ENCODE peak calls at places on chromosomes 11 and 22, in seven cellular contexts. One of them, this sample, is unnamed.
A peak's percentile ranks its signal among the peaks of the same experiment; 100 is the strongest.

GRCh38 chr22:46074771-46075551 is 75.4 kb upstream of the PPARA start:
- DNase-seq in GM12878: no peak
- DNase-seq in K562: no peak
- DNase-seq in A549: no peak
- DNase-seq in SK-N-SH: no peak
- DNase-seq in IMR-90: no peak
- DNase-seq in HepG2: no peak
- DNase-seq in this sample: no peak

GRCh38 chr22:17491090-17491489 is 72.2 kb upstream of the SLC25A18 start:
- DNase-seq in IMR-90: no peak
- DNase-seq in HepG2: no peak
- DNase-seq in K562: no peak
- DNase-seq in A549: no peak
- DNase-seq in GM12878: no peak
- DNase-seq in SK-N-SH: no peak
- DNase-seq in this sample: no peak

GRCh38 chr11:127412722-127413121 is 412.2 kb upstream of the KIRREL3 start:
- DNase-seq in A549: no peak
- DNase-seq in IMR-90: no peak
- DNase-seq in GM12878: no peak
- DNase-seq in HepG2: no peak
- DNase-seq in SK-N-SH: no peak
- DNase-seq in K562: no peak
- DNase-seq in this sample: no peak

GRCh38 chr11:3927129-3927796 is 71.8 kb downstream of the STIM1 start:
- DNase-seq in IMR-90: no peak
- DNase-seq in A549: no peak
- DNase-seq in HepG2: no peak
- DNase-seq in K562: no peak
- DNase-seq in SK-N-SH: no peak
- DNase-seq in GM12878: no peak
- DNase-seq in this sample: no peak

GRCh38 chr11:59708537-59708936 is 5.1 kb downstream of the OR10V1 start:
- DNase-seq in IMR-90: peak; percentile 24
- DNase-seq in K562: no peak
- DNase-seq in SK-N-SH: no peak
- DNase-seq in GM12878: no peak
- DNase-seq in A549: no peak
- DNase-seq in HepG2: no peak
- DNase-seq in this sample: no peak

GRCh38 chr22:39243443-39244072 is 1.2 kb downstream of the PDGFB start:
- DNase-seq in K562: peak; percentile 29
- DNase-seq in HepG2: peak; percentile 75
- DNase-seq in GM12878: no peak
- DNase-seq in A549: peak; percentile 23
- DNase-seq in SK-N-SH: no peak
- DNase-seq in IMR-90: no peak
- DNase-seq in this sample: no peak

GRCh38 chr11:18749681-18750319 is 23.8 kb upstream of the IGSF22 start:
- DNase-seq in HepG2: peak; percentile 25
- DNase-seq in K562: no peak
- DNase-seq in IMR-90: peak; percentile 75
- DNase-seq in A549: peak; percentile 53
- DNase-seq in SK-N-SH: peak; percentile 38
- DNase-seq in GM12878: no peak
- DNase-seq in this sample: no peak

GRCh38 chr11:94832604-94833238 is 64.6 kb downstream of the AMOTL1 start:
- DNase-seq in SK-N-SH: no peak
- DNase-seq in K562: no peak
- DNase-seq in IMR-90: no peak
- DNase-seq in GM12878: no peak
- DNase-seq in A549: no peak
- DNase-seq in HepG2: peak; percentile 17
- DNase-seq in this sample: no peak

GRCh38 chr11:110121204-110121603 is 28.0 kb downstream of the ZC3H12C start:
- DNase-seq in HepG2: no peak
- DNase-seq in GM12878: no peak
- DNase-seq in K562: no peak
- DNase-seq in SK-N-SH: no peak
- DNase-seq in A549: no peak
- DNase-seq in IMR-90: peak; percentile 81
- DNase-seq in this sample: no peak

GRCh38 chr11:95149659-95150294 is 60.1 kb downstream of the ENDOD1 start:
- DNase-seq in SK-N-SH: no peak
- DNase-seq in HepG2: peak; percentile 91
- DNase-seq in A549: no peak
- DNase-seq in GM12878: no peak
- DNase-seq in K562: no peak
- DNase-seq in IMR-90: no peak
- DNase-seq in this sample: peak; percentile 56

GRCh38 chr11:10432493-10432892 is 22.6 kb upstream of the AMPD3 start:
- DNase-seq in HepG2: no peak
- DNase-seq in GM12878: no peak
- DNase-seq in K562: no peak
- DNase-seq in IMR-90: no peak
- DNase-seq in SK-N-SH: no peak
- DNase-seq in A549: no peak
- DNase-seq in this sample: no peak

GRCh38 chr22:23243006-23243573 is 62.8 kb downstream of the BCR start:
- DNase-seq in A549: no peak
- DNase-seq in IMR-90: no peak
- DNase-seq in GM12878: peak; percentile 41
- DNase-seq in SK-N-SH: no peak
- DNase-seq in HepG2: no peak
- DNase-seq in K562: peak; percentile 60
- DNase-seq in this sample: peak; percentile 68

GRCh38 chr11:13143486-13144297 is 133.9 kb upstream of the BMAL1 start:
- DNase-seq in IMR-90: no peak
- DNase-seq in A549: no peak
- DNase-seq in K562: no peak
- DNase-seq in SK-N-SH: no peak
- DNase-seq in GM12878: no peak
- DNase-seq in HepG2: no peak
- DNase-seq in this sample: no peak

GRCh38 chr11:64752106-64752970 is 7.4 kb downstream of the PYGM start:
- DNase-seq in K562: no peak
- DNase-seq in HepG2: no peak
- DNase-seq in SK-N-SH: no peak
- DNase-seq in IMR-90: no peak
- DNase-seq in A549: no peak
- DNase-seq in GM12878: no peak
- DNase-seq in this sample: no peak

GRCh38 chr22:49362393-49362792 is 465.3 kb downstream of the BRD1 start:
- DNase-seq in GM12878: no peak
- DNase-seq in A549: no peak
- DNase-seq in IMR-90: no peak
- DNase-seq in HepG2: no peak
- DNase-seq in SK-N-SH: peak; percentile 4
- DNase-seq in K562: no peak
- DNase-seq in this sample: no peak
- TF ChIP-seq RAD21 in GM12878: no peak
- TF ChIP-seq RAD21 in A549: no peak
- TF ChIP-seq RAD21 in IMR-90: no peak
- TF ChIP-seq RAD21 in HepG2: no peak
- TF ChIP-seq RAD21 in SK-N-SH: no peak
- TF ChIP-seq RAD21 in K562: no peak
- TF ChIP-seq RAD21 in this sample: no peak

DNA sequence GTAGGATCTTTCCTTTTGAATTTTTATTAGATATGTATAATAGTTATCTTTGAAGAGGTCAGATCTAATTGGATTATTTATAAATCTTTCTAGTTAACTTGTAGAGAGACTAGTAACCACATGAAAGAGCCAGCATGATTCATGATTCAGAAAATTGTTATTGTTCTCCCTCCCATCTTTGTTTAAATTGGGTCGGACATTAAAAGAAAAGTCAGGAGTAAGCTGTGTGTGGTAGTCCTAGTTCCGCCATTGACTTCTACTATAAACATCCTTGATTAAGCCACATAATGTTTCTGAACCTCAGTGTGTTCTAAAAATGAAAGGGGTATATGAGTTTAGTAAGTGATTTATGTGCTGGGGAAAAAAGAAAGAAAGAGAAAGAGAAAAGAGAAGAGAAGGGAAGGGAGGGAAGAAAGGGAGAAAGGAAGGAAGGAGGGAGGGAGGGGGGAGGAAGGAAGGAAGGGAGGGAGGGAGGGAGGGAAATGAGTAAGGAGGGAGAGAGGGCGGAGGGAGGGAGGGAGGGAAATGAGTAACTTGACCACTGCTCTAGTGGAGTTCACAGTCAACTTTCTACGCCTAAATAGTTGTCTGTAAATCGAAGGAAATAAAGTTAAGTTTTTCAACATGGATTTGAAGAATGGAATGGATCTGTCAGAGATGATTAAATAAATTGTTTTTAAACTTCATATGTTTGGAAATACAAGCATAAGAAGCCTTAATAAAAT is 32.9 kb downstream of the SIK2 start:
- DNase-seq in IMR-90: peak; percentile 66
- DNase-seq in A549: no peak
- DNase-seq in K562: peak; percentile 23
- DNase-seq in GM12878: no peak
- DNase-seq in SK-N-SH: no peak
- DNase-seq in HepG2: no peak
- DNase-seq in this sample: no peak
- H3K4me1 ChIP-seq in IMR-90: peaks cover 10% of the 10 kb centered on the region
- H3K4me1 ChIP-seq in A549: peaks cover 10% of the 10 kb centered on the region
- H3K4me1 ChIP-seq in K562: no peaks in the 10 kb centered on the region
- H3K4me1 ChIP-seq in GM12878: peaks cover 2% of the 10 kb centered on the region
- H3K4me1 ChIP-seq in SK-N-SH: peaks cover 58% of the 10 kb centered on the region
- H3K4me1 ChIP-seq in HepG2: peaks cover 58% of the 10 kb centered on the region
- H3K4me1 ChIP-seq in this sample: peaks cover 4% of the 10 kb centered on the region

GRCh38 chr11:88655163-88655562 is 317.6 kb upstream of the CTSC start:
- DNase-seq in GM12878: no peak
- DNase-seq in K562: no peak
- DNase-seq in HepG2: no peak
- DNase-seq in IMR-90: no peak
- DNase-seq in A549: no peak
- DNase-seq in SK-N-SH: no peak
- DNase-seq in this sample: no peak
- TF ChIP-seq RFX5 in GM12878: no peak
- TF ChIP-seq RFX5 in K562: no peak
- TF ChIP-seq RFX5 in HepG2: no peak
- TF ChIP-seq RFX5 in IMR-90: no peak
- TF ChIP-seq RFX5 in A549: no peak
- TF ChIP-seq RFX5 in SK-N-SH: no peak
- TF ChIP-seq RFX5 in this sample: no peak

GRCh38 chr11:119100246-119100959 is 1.2 kb downstream of the DPAGT1 start:
- DNase-seq in IMR-90: peak; percentile 54
- DNase-seq in SK-N-SH: peak; percentile 53
- DNase-seq in GM12878: no peak
- DNase-seq in K562: peak; percentile 40
- DNase-seq in HepG2: peak; percentile 62
- DNase-seq in A549: peak; percentile 50
- DNase-seq in this sample: no peak
- TF ChIP-seq RAD21 in IMR-90: peak; percentile 43
- TF ChIP-seq RAD21 in SK-N-SH: peak; percentile 63
- TF ChIP-seq RAD21 in GM12878: peak; percentile 36
- TF ChIP-seq RAD21 in K562: peak; percentile 62
- TF ChIP-seq RAD21 in HepG2: no peak
- TF ChIP-seq RAD21 in A549: peak; percentile 45
- TF ChIP-seq RAD21 in this sample: peak; percentile 47

GRCh38 chr22:37560682-37561208 is 465 bp downstream of the CDC42EP1 start:
- DNase-seq in K562: peak; percentile 39
- DNase-seq in A549: no peak
- DNase-seq in GM12878: no peak
- DNase-seq in SK-N-SH: peak; percentile 65
- DNase-seq in HepG2: no peak
- DNase-seq in IMR-90: peak; percentile 53
- DNase-seq in this sample: no peak
- H3K4me1 ChIP-seq in K562: peaks cover 39% of the 10 kb centered on the region
- H3K4me1 ChIP-seq in A549: peaks cover 60% of the 10 kb centered on the region
- H3K4me1 ChIP-seq in GM12878: no peaks in the 10 kb centered on the region
- H3K4me1 ChIP-seq in SK-N-SH: peaks cover 28% of the 10 kb centered on the region
- H3K4me1 ChIP-seq in HepG2: peaks cover 81% of the 10 kb centered on the region
- H3K4me1 ChIP-seq in IMR-90: peaks cover 29% of the 10 kb centered on the region
- H3K4me1 ChIP-seq in this sample: peaks cover 24% of the 10 kb centered on the region

DNA sequence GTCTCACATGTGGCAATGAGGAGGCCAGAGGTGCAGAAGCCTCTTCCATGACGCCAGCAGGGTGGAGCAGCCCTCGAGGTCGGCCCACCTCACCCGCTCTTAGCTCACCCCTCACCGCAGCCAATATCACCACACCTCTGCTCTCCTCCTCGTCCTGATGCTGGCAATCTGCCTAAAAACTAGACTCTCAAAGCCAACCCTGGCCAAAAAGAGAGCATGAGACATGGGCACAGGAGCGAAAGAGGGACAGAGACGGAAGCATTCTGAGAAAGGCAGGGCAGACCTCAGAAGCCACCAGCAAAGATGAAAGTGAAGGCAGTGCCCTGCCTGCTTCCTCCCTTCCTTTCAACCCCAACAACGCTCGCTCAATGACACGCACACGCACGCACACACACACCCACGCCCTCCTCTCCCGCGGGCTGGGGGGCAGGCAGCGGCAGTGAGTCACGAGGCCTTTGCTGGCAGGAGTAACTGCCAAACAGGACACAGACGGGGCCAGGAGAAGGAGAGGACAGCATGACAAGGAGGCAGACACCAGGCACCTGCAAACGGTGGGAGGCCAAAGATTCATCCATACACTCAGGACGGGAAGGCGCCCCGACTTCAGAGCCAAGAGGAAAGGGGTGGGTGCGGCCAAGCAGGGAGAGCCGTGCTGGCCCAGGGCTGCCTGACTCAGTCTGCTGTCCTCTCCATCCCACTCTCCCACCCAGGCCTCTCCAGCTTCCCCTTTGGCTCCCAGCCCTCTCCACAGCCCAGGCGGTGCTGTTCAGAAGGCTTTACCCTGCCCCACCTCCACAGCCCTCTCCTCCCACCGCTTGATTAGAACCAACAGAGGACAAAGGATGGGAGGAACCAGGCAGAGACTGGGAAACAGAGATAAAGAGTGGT is 11.4 kb downstream of the IGSF9B start:
- DNase-seq in IMR-90: peak; percentile 14
- DNase-seq in GM12878: no peak
- DNase-seq in HepG2: no peak
- DNase-seq in A549: no peak
- DNase-seq in K562: no peak
- DNase-seq in SK-N-SH: peak; percentile 78
- DNase-seq in this sample: no peak
- TF ChIP-seq RFX5 in IMR-90: no peak
- TF ChIP-seq RFX5 in GM12878: no peak
- TF ChIP-seq RFX5 in HepG2: no peak
- TF ChIP-seq RFX5 in A549: no peak
- TF ChIP-seq RFX5 in K562: no peak
- TF ChIP-seq RFX5 in SK-N-SH: no peak
- TF ChIP-seq RFX5 in this sample: no peak